ENCODE peak calls at places on chromosome 22, in four cellular contexts. Q is HepG2, F is K562, I is GM12878. M is an unnamed sample.

GRCh38 chr22:23913306-23913660 is 19.1 kb downstream of the MIF start:
- DNase-seq in Q (no peak), F (no peak), I (no peak), M (no peak)

GRCh38 chr22:47205562-47205961 is 443.1 kb downstream of the TBC1D22A start:
- DNase-seq in Q (no peak), F (no peak), I (no peak), M (no peak)

GRCh38 chr22:23754980-23755636 is 883 bp upstream of the VPREB3 start:
- DNase-seq in Q (no peak), F (no peak), I (no peak), M (no peak)

GRCh38 chr22:41596776-41597634 is 7.4 kb upstream of the PMM1 start:
- DNase-seq in Q (peak), F (peak), I (no peak), M (peak)

GRCh38 chr22:21856868-21857267 is 10.6 kb downstream of the MAPK1 start:
- DNase-seq in Q (no peak), F (no peak), I (no peak), M (no peak)

GRCh38 chr22:32331236-32331917 is 26.3 kb upstream of the RFPL3 start:
- DNase-seq in Q (no peak), F (no peak), I (no peak), M (no peak)

GRCh38 chr22:38792833-38793232 is 1.1 kb downstream of the DNAL4 start:
- DNase-seq in Q (no peak), F (peak), I (no peak), M (no peak)

GRCh38 chr22:31393890-31394289 is 5.5 kb upstream of the DRG1 start:
- DNase-seq in Q (no peak), F (no peak), I (no peak), M (no peak)

GRCh38 chr22:19430890-19431541 is 517 bp downstream of the HIRA start:
- DNase-seq in Q (peak), F (no peak), I (no peak), M (peak)

GRCh38 chr22:39913321-39913720 is 12.4 kb downstream of the GRAP2 start:
- DNase-seq in Q (no peak), F (no peak), I (no peak), M (no peak)

GRCh38 chr22:30304495-30305244 is 15.4 kb upstream of the CASTOR1 start:
- DNase-seq in Q (no peak), F (no peak), I (no peak), M (no peak)

GRCh38 chr22:27875951-27876350 is 43.1 kb downstream of the PITPNB start:
- DNase-seq in Q (no peak), F (no peak), I (no peak), M (no peak)

GRCh38 chr22:47690586-47690985 is 928.1 kb downstream of the TBC1D22A start:
- DNase-seq in Q (no peak), F (no peak), I (no peak), M (no peak)

GRCh38 chr22:24440270-24440717 is 12.9 kb downstream of the ADORA2A start:
- DNase-seq in Q (no peak), F (no peak), I (no peak), M (no peak)

GRCh38 chr22:28243539-28243938 is 324.5 kb upstream of the PITPNB start:
- DNase-seq in Q (no peak), F (no peak), I (no peak), M (no peak)

GRCh38 chr22:38645430-38645829 is 10.8 kb downstream of the FAM227A start:
- DNase-seq in Q (no peak), F (no peak), I (no peak), M (no peak)

GRCh38 chr22:29117799-29118477 is 45.1 kb downstream of the KREMEN1 start:
- DNase-seq in Q (peak), F (no peak), I (no peak), M (no peak)

GRCh38 chr22:27252282-27253049 is 549.1 kb downstream of the MN1 start:
- DNase-seq in Q (no peak), F (no peak), I (no peak), M (no peak)

GRCh38 chr22:22246706-22247105 is 2.1 kb downstream of the VPREB1 start:
- DNase-seq in Q (no peak), F (no peak), I (no peak), M (no peak)

GRCh38 chr22:19659805-19660345 is 54.4 kb upstream of the SEPTIN5 start:
- DNase-seq in Q (no peak), F (no peak), I (no peak), M (no peak)

GRCh38 chr22:33065230-33065629 is 7.0 kb upstream of the SYN3 start:
- DNase-seq in Q (no peak), F (no peak), I (no peak), M (no peak)

GRCh38 chr22:30701872-30702271 is 7.2 kb downstream of the OSBP2 start:
- DNase-seq in Q (no peak), F (no peak), I (no peak), M (no peak)

GRCh38 chr22:19244600-19245352 is 46.7 kb downstream of the CLTCL1 start:
- DNase-seq in Q (no peak), F (peak), I (no peak), M (no peak)

GRCh38 chr22:26949193-26949592 is 291.8 kb downstream of the MIAT start:
- DNase-seq in Q (no peak), F (no peak), I (no peak), M (no peak)

GRCh38 chr22:31753005-31753633 is 700 bp upstream of the DEPDC5 start:
- DNase-seq in Q (peak), F (peak), I (no peak), M (peak)

GRCh38 chr22:37050913-37051628 is 471 bp upstream of the KCTD17 start:
- DNase-seq in Q (no peak), F (no peak), I (no peak), M (no peak)

GRCh38 chr22:27876684-27877083 is 42.4 kb downstream of the PITPNB start:
- DNase-seq in Q (no peak), F (no peak), I (no peak), M (no peak)

GRCh38 chr22:28813772-28814518 is 13.6 kb upstream of the XBP1 start:
- DNase-seq in Q (peak), F (no peak), I (no peak), M (no peak)

GRCh38 chr22:20585640-20586402 is 78.4 kb downstream of the MED15 start:
- DNase-seq in Q (no peak), F (no peak), I (no peak), M (no peak)

GRCh38 chr22:27896251-27896650 is 22.8 kb downstream of the PITPNB start:
- DNase-seq in Q (no peak), F (no peak), I (peak), M (no peak)

GRCh38 chr22:32991353-32992115 is 66.6 kb downstream of the SYN3 start:
- DNase-seq in Q (no peak), F (no peak), I (no peak), M (no peak)

GRCh38 chr22:30538280-30538679 is 8.3 kb downstream of the SEC14L6 start:
- DNase-seq in Q (no peak), F (no peak), I (no peak), M (no peak)

GRCh38 chr22:27483095-27483798 is 318.3 kb downstream of the MN1 start:
- DNase-seq in Q (no peak), F (no peak), I (no peak), M (no peak)

GRCh38 chr22:48135641-48136040 is 1373.2 kb downstream of the TBC1D22A start:
- DNase-seq in Q (no peak), F (no peak), I (no peak), M (no peak)

GRCh38 chr22:22884010-22884887 is 3.4 kb upstream of the IGLL5 start:
- DNase-seq in Q (peak), F (peak), I (no peak), M (peak)

GRCh38 chr22:44523981-44524759 is 26.1 kb upstream of the RTL6 start:
- DNase-seq in Q (no peak), F (no peak), I (no peak), M (no peak)
- TF ChIP-seq TARDBP in Q (no peak), F (no peak), I (no peak), M (no peak)

GRCh38 chr22:35629406-35630234 is 12.5 kb upstream of the MB start:
- DNase-seq in Q (no peak), F (peak), I (peak), M (no peak)
- TF ChIP-seq BHLHE40 in Q (no peak), F (no peak), I (peak), M (no peak)

GRCh38 chr22:42928969-42929837 is 72.1 kb upstream of the ARFGAP3 start:
- DNase-seq in Q (peak), F (no peak), I (peak), M (no peak)
- TF ChIP-seq TARDBP in Q (no peak), F (no peak), I (no peak), M (no peak)

DNA sequence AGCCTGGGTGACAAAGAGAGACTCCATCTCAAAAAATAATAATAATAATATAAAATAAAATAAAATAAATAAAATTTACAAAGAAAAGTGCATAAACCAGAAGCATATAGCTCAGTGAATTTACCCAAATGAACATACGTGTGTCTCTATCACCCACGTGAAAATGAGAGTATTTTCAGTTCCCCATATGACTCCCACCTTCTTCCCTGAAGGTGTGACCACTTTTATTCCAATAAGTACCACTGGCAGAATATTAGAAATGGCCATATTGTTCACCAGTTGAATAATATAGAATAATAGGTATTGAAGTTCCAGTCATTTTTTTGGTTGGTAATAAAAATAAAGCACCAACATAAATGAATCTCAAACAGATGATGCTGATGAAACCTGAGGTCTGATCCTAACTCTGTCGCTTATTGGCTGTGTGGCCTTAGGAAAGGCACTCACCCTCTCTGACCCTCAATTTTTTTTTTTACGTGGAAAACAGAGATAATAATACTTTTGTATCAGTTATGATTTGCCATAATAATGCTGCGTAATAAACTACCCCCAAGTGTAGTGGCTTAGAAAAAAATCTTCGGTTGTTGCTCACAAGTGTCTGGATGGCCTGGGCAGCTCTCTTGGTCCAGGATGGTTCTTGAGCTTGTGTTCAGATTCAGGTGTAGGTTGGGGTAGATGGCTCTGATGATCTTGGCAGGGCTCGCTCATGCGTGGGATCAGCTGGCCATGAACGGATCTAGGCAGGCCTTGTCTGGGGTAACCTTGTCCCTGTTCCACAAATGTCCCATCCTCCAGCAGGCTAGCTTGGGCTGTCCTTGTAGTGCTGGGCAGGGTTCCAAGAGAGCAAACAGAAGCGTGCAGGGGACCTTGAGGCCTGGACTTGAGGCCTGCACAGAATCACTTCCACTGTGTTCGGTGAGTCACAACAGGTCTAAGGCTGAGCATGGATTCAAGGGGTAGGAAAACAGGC is 88.1 kb downstream of the MYO18B start:
- DNase-seq in Q (peak), F (no peak), I (no peak), M (no peak)
- TF ChIP-seq BHLHE40 in Q (no peak), F (no peak), I (peak), M (no peak)

DNA sequence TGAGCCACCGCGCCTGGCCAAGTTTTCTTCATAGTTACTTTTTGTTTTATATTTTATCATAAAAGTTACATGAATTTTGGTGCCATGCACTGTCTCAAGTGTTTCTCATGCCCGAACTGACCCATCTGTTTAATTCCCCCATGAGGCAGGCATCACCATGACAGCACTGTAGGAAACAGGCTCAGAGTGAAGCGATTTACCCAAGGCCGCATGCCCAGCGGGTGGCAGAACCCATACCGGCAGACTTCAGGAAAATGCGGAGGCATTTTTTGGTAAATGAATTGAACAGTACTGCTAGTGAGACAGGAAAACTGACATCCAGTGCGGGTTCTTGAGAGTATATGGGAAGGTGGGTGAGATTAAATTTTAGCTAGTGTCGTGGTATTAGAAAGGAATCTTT is 19.0 kb downstream of the CECR2 start:
- DNase-seq in Q (no peak), F (no peak), I (no peak), M (no peak)
- TF ChIP-seq TARDBP in Q (no peak), F (no peak), I (no peak), M (no peak)

GRCh38 chr22:49801391-49802060 is 26.1 kb downstream of the BRD1 start:
- DNase-seq in Q (no peak), F (no peak), I (no peak), M (no peak)
- TF ChIP-seq BHLHE40 in Q (no peak), F (no peak), I (no peak), M (no peak)

DNA sequence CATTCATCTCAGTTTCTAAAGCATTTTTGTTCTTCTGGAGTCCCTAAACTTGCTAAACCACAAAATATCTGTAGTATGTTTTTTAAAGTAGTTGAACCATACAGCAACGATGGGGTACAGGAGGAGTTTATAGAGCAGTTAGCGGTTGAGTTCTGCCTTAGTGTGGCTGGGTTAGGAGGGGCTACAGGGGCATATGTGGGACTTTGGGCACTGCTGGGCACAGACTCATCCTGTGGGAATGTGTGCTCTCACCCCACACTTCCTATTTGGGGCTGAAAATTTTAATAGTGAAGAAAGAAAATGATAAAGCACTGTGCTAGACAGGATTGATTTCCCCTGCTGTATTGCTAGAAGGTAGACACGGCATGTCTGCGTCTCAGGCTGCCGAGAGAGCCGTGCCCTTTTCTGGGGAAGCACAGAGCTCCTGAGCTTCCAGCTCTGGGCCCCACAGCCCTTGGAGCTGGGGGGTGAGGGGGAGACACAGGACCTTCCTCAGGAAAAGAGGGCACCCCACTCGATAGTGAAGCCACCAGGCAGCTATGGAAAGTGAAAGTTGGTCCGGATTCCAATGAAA is 81.3 kb upstream of the PPARA start:
- DNase-seq in Q (no peak), F (no peak), I (no peak), M (no peak)
- TF ChIP-seq TARDBP in Q (no peak), F (no peak), I (no peak), M (no peak)